ENCODE peak calls at places on chromosomes 7 and 10, in seven cellular contexts. D, R, Q, E, X, S and C are unnamed samples. For H3K36me3 and H3K4me1, the result is how much of the 10 kb centered on the place peaks cover.

GRCh38 chr10:114631090-114631677 is 26.9 kb downstream of the ABLIM1 start:
- DNase-seq in Q (no peak), S (no peak), R (no peak), D (no peak), X (no peak), E (peak), C (no peak)

GRCh38 chr7:376306-376969 is 86.5 kb downstream of the FOXL3 start:
- DNase-seq in R (no peak), X (no peak), S (no peak), E (no peak), Q (peak), D (peak), C (no peak)

GRCh38 chr7:105806592-105807266 is 69.7 kb downstream of the ATXN7L1 start:
- DNase-seq in E (peak), R (no peak), D (no peak), S (no peak), Q (no peak), X (no peak), C (peak)

GRCh38 chr7:21086688-21087087 is 300.0 kb upstream of the SP8 start:
- DNase-seq in R (no peak), D (no peak), X (no peak), S (no peak), E (peak), Q (no peak), C (no peak)

GRCh38 chr7:17021205-17021604 is 139.4 kb upstream of the AGR3 start:
- DNase-seq in D (no peak), Q (no peak), R (no peak), S (no peak), E (no peak), X (no peak), C (no peak)

GRCh38 chr10:101226888-101227736 is 2.2 kb downstream of the LBX1 start:
- DNase-seq in R (peak), X (no peak), E (no peak), S (no peak), D (no peak), Q (no peak), C (no peak)

GRCh38 chr7:133795061-133795460 is 332.1 kb upstream of the LRGUK start:
- DNase-seq in D (no peak), S (no peak), Q (no peak), X (no peak), E (no peak), R (no peak), C (no peak)

GRCh38 chr10:122240401-122240800 is 30.7 kb upstream of the BTBD16 start:
- DNase-seq in X (no peak), R (no peak), D (no peak), E (no peak), S (no peak), Q (no peak), C (no peak)

GRCh38 chr7:22093936-22094335 is 148.2 kb upstream of the CDCA7L start:
- DNase-seq in X (no peak), Q (no peak), R (no peak), D (no peak), S (no peak), E (no peak), C (no peak)

GRCh38 chr7:44618754-44619153 is 12.3 kb downstream of the OGDH start:
- DNase-seq in Q (no peak), D (no peak), E (no peak), S (no peak), R (no peak), X (no peak), C (peak)

GRCh38 chr10:23194471-23194965 is 2.4 kb downstream of the PTF1A start:
- DNase-seq in S (no peak), R (no peak), D (no peak), X (no peak), E (no peak), Q (no peak), C (no peak)

GRCh38 chr10:70771311-70772194 is 13.6 kb downstream of the TBATA start:
- DNase-seq in D (no peak), Q (no peak), S (no peak), E (no peak), X (no peak), R (no peak), C (no peak)

GRCh38 chr10:23095966-23096813 is 811 bp downstream of the MSRB2 start:
- DNase-seq in E (peak), X (peak), R (peak), Q (peak), S (peak), D (peak), C (peak)

GRCh38 chr7:80678703-80679102 is 40.3 kb downstream of the CD36 start:
- DNase-seq in D (no peak), E (no peak), R (no peak), S (no peak), Q (no peak), X (no peak), C (no peak)
- H3K36me3 ChIP-seq in D (half or more), E (under half), R (under half), S (under half), Q (under half), X (under half), C (under half)

GRCh38 chr7:149735779-149736477 is 37.5 kb downstream of the ZNF467 start:
- DNase-seq in E (no peak), R (no peak), Q (no peak), S (no peak), D (no peak), X (no peak), C (no peak)
- H3K4me1 ChIP-seq in E (under half), R (under half), Q (under half), S (under half), D (under half), X (under half), C (under half)

GRCh38 chr7:128988372-128988771 is 50.6 kb downstream of the IRF5 start:
- DNase-seq in R (no peak), E (no peak), X (no peak), S (no peak), D (no peak), Q (no peak), C (no peak)

GRCh38 chr7:128989961-128990360 is 52.2 kb downstream of the IRF5 start:
- DNase-seq in D (no peak), X (no peak), R (no peak), E (no peak), S (no peak), Q (no peak), C (no peak)

GRCh38 chr7:128997161-128997560 is 57.8 kb downstream of the TNPO3 start:
- DNase-seq in S (no peak), R (no peak), D (no peak), Q (no peak), X (no peak), E (no peak), C (no peak)

GRCh38 chr7:128993419-128993818 is 55.7 kb downstream of the IRF5 start:
- DNase-seq in S (no peak), Q (no peak), R (no peak), X (no peak), E (no peak), D (no peak), C (no peak)
- H3K36me3 ChIP-seq in S (half or more), Q (under half), R (under half), X (half or more), E (under half), D (half or more), C (under half)

GRCh38 chr10:87866575-87866974 is 3.1 kb downstream of the PTEN start:
- DNase-seq in S (no peak), D (no peak), Q (no peak), X (no peak), R (no peak), E (peak), C (no peak)

GRCh38 chr10:87870154-87870553 is 6.7 kb downstream of the PTEN start:
- DNase-seq in S (no peak), E (no peak), X (no peak), R (no peak), Q (no peak), D (no peak), C (no peak)

GRCh38 chr10:87865201-87866025 is 2.0 kb downstream of the PTEN start:
- DNase-seq in Q (no peak), E (peak), S (no peak), R (no peak), X (no peak), D (no peak), C (no peak)

GRCh38 chr10:87868277-87868676 is 4.9 kb downstream of the PTEN start:
- DNase-seq in S (no peak), D (no peak), E (peak), Q (no peak), X (no peak), R (no peak), C (no peak)

GRCh38 chr10:87867453-87867852 is 4.0 kb downstream of the PTEN start:
- DNase-seq in D (no peak), S (no peak), E (peak), R (no peak), Q (no peak), X (no peak), C (no peak)
- H3K4me1 ChIP-seq in D (under half), S (under half), E (under half), R (half or more), Q (under half), X (under half), C (under half)

GRCh38 chr7:107196834-107197610 is 28.2 kb downstream of the HBP1 start:
- DNase-seq in Q (no peak), S (no peak), D (no peak), R (no peak), E (no peak), X (no peak), C (no peak)

GRCh38 chr7:107206706-107207105 is 37.9 kb downstream of the HBP1 start:
- DNase-seq in Q (no peak), X (no peak), R (no peak), D (no peak), S (no peak), E (no peak), C (no peak)

GRCh38 chr7:107203607-107204006 is 34.8 kb downstream of the HBP1 start:
- DNase-seq in Q (no peak), X (no peak), D (no peak), E (no peak), S (no peak), R (no peak), C (no peak)

GRCh38 chr7:107206136-107206535 is 37.3 kb downstream of the HBP1 start:
- DNase-seq in E (no peak), R (no peak), D (no peak), X (no peak), Q (no peak), S (no peak), C (no peak)

DNA sequence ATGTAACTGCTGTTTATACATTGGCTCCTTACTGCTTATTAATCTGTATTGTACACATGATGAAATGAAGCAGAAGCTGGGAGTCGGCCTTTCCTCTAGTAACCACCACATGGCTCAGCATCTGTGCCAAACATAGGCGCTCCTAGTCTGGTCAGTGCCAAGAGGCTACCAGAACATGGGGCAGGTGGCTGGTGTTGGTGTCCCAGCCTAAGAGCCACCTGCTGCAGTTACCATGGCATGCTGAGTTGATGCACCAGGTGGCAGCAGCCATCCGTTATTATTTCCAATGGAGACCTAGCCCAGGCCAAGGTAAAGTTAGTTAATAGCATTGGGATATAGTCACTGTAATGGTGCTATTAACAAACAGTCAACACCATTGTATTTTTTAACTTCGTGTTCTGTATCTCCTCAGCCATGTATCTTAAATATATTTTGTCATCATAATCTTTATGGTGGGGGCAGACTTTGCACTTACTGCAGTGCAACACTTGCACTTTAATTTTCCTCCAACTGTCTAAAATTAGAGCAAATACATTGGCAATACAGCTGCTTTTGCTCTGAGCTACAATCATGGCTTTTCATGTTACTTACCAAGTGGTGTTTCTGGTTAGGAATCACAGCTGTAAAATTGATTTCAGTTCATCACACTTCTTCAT is 33.1 kb downstream of the HBP1 start:
- DNase-seq in E (peak), Q (peak), D (peak), R (peak), S (no peak), X (peak), C (no peak)
- H3K36me3 ChIP-seq in E (under half), Q (under half), D (half or more), R (half or more), S (half or more), X (under half), C (half or more)

DNA sequence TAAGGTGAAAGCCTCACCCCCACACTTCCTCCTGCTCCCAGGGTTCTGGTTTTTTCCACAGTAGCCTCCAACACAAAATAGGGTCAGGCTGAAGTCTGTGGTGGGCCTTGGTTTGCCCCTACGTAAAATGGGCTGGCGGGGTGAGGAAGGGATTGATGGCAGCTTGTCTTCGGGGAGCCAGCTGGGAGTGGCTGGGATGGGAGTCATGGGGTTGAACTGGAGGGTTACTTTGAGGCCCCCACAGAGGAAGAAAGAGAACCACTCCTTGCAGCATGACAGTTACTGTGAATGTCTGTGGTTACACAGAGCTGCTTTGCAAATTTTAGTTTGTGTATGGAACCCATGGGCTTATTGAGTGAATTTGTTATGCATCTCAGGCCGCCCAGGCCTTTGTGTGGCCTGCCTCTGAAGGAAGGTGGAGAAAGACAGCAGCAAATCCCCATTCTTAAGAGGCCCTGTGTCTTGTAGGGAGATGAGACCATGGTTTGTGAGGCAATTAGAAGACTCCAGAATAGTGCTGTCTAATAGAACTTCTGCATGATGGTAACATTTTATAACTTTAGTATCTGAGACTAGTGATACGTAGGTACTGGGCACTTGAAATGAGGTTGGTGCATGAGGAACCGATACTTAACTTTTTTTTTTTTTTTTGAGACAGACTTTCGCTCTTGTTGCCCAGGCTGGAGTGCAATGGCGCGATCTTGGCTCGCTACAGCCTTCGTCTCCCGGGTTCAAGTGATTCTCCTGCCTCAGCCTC is 8.1 kb downstream of the TRIM8 start:
- DNase-seq in Q (no peak), R (no peak), X (no peak), S (no peak), D (peak), E (no peak), C (no peak)
- H3K4me1 ChIP-seq in Q (under half), R (half or more), X (under half), S (half or more), D (half or more), E (under half), C (half or more)

GRCh38 chr7:151074817-151075661 is 5.6 kb downstream of the FASTK start:
- DNase-seq in E (no peak), R (no peak), Q (no peak), X (no peak), D (no peak), S (no peak), C (no peak)

GRCh38 chr7:151075978-151076426 is 4.6 kb downstream of the FASTK start:
- DNase-seq in E (no peak), X (no peak), D (no peak), Q (no peak), S (no peak), R (no peak), C (no peak)

GRCh38 chr7:151071032-151071866 is 9.4 kb downstream of the FASTK start:
- DNase-seq in X (no peak), Q (no peak), R (no peak), D (no peak), S (no peak), E (no peak), C (no peak)

GRCh38 chr7:151075662-151075971 is 5.0 kb downstream of the FASTK start:
- DNase-seq in E (no peak), S (no peak), R (no peak), D (no peak), Q (no peak), X (no peak), C (no peak)

DNA sequence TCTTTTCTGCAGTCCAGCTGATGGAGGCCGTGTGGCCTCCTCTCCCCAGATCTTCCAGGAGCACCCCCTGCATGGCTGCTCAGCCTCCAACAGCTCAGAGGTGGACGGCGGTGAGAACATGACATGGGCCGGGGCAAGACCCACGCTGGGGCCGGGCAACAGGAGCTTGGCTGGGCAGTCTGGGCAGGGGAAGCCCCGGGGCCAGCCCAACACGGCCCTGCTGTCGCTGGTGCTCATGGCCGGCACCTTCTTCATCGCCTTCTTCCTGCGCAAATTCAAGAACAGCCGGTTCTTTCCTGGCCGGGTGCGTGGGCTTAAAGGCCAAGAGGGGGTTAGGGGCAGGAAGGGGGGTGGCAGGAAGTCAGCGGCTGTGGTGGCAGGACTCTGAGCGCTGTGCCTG is 6.6 kb downstream of the FASTK start:
- DNase-seq in S (no peak), E (no peak), X (no peak), Q (no peak), D (no peak), R (no peak), C (no peak)
- H3K36me3 ChIP-seq in S (half or more), E (under half), X (under half), Q (under half), D (half or more), R (under half), C (half or more)

DNA sequence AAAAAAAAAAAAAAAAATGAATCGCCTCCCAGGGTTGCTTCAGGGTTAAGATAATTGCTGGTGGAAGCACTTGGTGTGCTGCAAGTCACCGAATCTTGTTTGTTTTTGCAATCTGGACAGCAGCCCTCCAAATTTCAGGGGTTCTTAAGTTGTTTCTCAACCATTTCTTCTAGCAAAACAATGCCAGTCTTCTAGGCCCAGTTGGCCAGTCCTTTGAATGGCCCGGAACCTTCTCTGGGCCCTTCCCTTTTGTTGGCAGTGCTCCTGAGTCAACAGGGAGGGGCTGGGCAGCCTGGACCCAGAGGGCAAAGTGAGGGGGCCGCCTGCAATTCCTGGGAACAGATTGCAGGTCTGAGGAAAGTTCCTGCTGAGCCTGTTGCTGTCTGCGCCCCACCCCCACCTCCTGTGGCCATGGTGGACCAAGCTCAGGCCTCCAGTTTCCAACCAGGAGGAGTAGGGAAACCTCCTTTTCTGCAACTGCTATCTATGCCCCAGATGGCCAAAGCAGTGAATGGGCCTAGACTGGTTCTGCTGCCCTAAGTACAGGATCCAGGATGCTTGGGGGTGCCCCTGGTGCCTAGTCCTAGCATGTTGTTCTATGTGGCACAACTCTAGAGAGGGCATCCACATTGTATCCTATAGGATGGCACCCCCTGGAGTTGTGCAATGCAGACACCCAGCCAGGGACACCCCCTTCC is 31.4 kb upstream of the PDCD4 start:
- DNase-seq in X (no peak), D (no peak), E (no peak), S (peak), Q (peak), R (no peak), C (no peak)
- H3K4me1 ChIP-seq in X (under half), D (under half), E (under half), S (under half), Q (under half), R (under half), C (under half)

DNA sequence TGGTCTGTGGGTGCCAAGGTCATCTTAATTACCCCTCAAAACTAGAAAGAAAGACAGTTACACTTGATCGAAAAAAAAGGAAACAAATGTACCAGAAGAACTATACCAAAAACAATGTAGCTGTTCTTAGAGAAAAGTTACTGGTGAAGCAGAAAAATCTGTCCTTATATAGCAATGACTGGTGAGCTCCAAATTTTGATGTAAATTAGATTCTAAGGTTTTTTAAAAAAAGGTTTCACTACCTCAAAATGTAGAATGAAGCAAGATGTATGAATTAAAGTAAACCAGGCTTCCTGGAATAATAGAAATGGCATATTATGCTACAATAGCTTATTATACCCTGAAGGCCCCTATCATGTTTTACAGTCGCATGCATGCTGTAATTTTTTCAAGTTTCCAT is 28.5 kb upstream of the FKBP9 start:
- DNase-seq in R (no peak), D (no peak), X (no peak), Q (no peak), E (no peak), S (no peak), C (no peak)
- H3K36me3 ChIP-seq in R (under half), D (half or more), X (under half), Q (under half), E (under half), S (half or more), C (under half)